ENCODE peak calls at places on chromosomes 13 and 19, in five cellular contexts. J is Panc1, S is endodermal cell, E is body of pancreas, W is fibroblast of pulmonary artery. Z is an unnamed sample.

GRCh38 chr13:44063881-44064280 is 184.2 kb downstream of the LACC1 start:
- DNase-seq in E (no peak), S (no peak), W (no peak), J (no peak), Z (no peak)

GRCh38 chr19:30069535-30070197 is 127.6 kb downstream of the URI1 start:
- DNase-seq in W (no peak), S (peak), E (no peak), J (no peak), Z (no peak)

GRCh38 chr19:4732680-4733114 is 9.1 kb upstream of the DPP9 start:
- DNase-seq in S (peak), E (peak), W (peak), J (peak), Z (peak)

GRCh38 chr19:48053856-48054255 is 10.0 kb upstream of the CABP5 start:
- DNase-seq in E (no peak), W (no peak), S (no peak), J (no peak), Z (no peak)

GRCh38 chr13:73835138-73835721 is 299.0 kb downstream of the KLF12 start:
- DNase-seq in S (no peak), J (no peak), E (no peak), W (peak), Z (no peak)

GRCh38 chr13:113935081-113935511 is 38.8 kb downstream of the C13orf46 start:
- DNase-seq in S (peak), W (no peak), J (no peak), E (peak), Z (no peak)

GRCh38 chr13:30561506-30561905 is 56.2 kb upstream of the USPL1 start:
- DNase-seq in S (no peak), J (no peak), E (no peak), W (no peak), Z (no peak)

GRCh38 chr19:32349724-32350475 is 4.5 kb downstream of the ZNF507 start:
- DNase-seq in J (no peak), E (no peak), W (no peak), S (no peak), Z (no peak)

GRCh38 chr13:33483471-33483870 is 197.9 kb upstream of the STARD13 start:
- DNase-seq in S (no peak), J (no peak), E (no peak), W (no peak), Z (no peak)

GRCh38 chr13:40558656-40559055 is 107.8 kb downstream of the FOXO1 start:
- DNase-seq in J (no peak), S (no peak), E (peak), W (peak), Z (no peak)

GRCh38 chr13:106173346-106173745 is 362.1 kb downstream of the EFNB2 start:
- DNase-seq in S (no peak), E (no peak), J (no peak), W (no peak), Z (no peak)

GRCh38 chr19:49553451-49554271 is 25.9 kb downstream of the RCN3 start:
- DNase-seq in E (peak), J (no peak), S (no peak), W (peak), Z (no peak)

GRCh38 chr13:97116754-97117153 is 105.4 kb upstream of the MBNL2 start:
- DNase-seq in S (peak), E (no peak), W (peak), J (no peak), Z (no peak)

GRCh38 chr13:46010148-46010547 is 42.4 kb downstream of the ZC3H13 start:
- DNase-seq in W (peak), S (peak), E (no peak), J (no peak), Z (no peak)

GRCh38 chr13:76512676-76513277 is 373.4 kb downstream of the KCTD12 start:
- DNase-seq in W (peak), J (no peak), S (no peak), E (no peak), Z (no peak)

GRCh38 chr19:29389495-29389894 is 136.3 kb upstream of the VSTM2B start:
- DNase-seq in S (no peak), J (no peak), E (no peak), W (no peak), Z (no peak)

GRCh38 chr13:92553470-92554114 is 673.0 kb upstream of the GPC6 start:
- DNase-seq in E (no peak), W (no peak), J (no peak), S (no peak), Z (no peak)

GRCh38 chr13:94419304-94419943 is 60.1 kb downstream of the DCT start:
- DNase-seq in S (no peak), E (no peak), W (peak), J (peak), Z (no peak)

GRCh38 chr13:113179374-113180230 is 21.2 kb downstream of the PROZ start:
- DNase-seq in S (peak), J (no peak), W (no peak), E (no peak), Z (no peak)

GRCh38 chr13:97043302-97043701 is 49.0 kb upstream of the OXGR1 start:
- DNase-seq in J (no peak), S (no peak), E (no peak), W (peak), Z (no peak)

GRCh38 chr19:46466536-46467199 is 4.7 kb downstream of the PNMA8A start:
- DNase-seq in J (no peak), W (peak), E (no peak), S (no peak), Z (no peak)

GRCh38 chr19:53076984-53077383 is 26.2 kb downstream of the ZNF160 start:
- DNase-seq in W (peak), E (peak), S (peak), J (no peak), Z (peak)

GRCh38 chr13:79874396-79875360 is 393.7 kb downstream of the NDFIP2 start:
- DNase-seq in E (no peak), W (no peak), J (no peak), S (no peak), Z (no peak)

GRCh38 chr19:13764821-13765394 is 586 bp downstream of the MRI1 start:
- DNase-seq in J (no peak), W (peak), S (peak), E (peak), Z (peak)

GRCh38 chr19:18439910-18440237 is 1.9 kb upstream of the ISYNA1 start:
- DNase-seq in W (no peak), J (no peak), S (no peak), E (no peak), Z (no peak)

GRCh38 chr13:43041368-43041921 is 18.1 kb downstream of the DNAJC15 start:
- DNase-seq in E (no peak), W (no peak), S (no peak), J (no peak), Z (no peak)

GRCh38 chr19:55451522-55452380 is 8.7 kb upstream of the SHISA7 start:
- DNase-seq in J (no peak), W (no peak), S (peak), E (no peak), Z (no peak)

GRCh38 chr13:28864544-28864943 is 44.4 kb downstream of the MTUS2 start:
- DNase-seq in E (no peak), W (no peak), J (no peak), S (no peak), Z (no peak)

GRCh38 chr19:55585658-55586339 is 5.2 kb upstream of the ZNF579 start:
- DNase-seq in J (no peak), S (peak), W (peak), E (peak), Z (peak)

DNA sequence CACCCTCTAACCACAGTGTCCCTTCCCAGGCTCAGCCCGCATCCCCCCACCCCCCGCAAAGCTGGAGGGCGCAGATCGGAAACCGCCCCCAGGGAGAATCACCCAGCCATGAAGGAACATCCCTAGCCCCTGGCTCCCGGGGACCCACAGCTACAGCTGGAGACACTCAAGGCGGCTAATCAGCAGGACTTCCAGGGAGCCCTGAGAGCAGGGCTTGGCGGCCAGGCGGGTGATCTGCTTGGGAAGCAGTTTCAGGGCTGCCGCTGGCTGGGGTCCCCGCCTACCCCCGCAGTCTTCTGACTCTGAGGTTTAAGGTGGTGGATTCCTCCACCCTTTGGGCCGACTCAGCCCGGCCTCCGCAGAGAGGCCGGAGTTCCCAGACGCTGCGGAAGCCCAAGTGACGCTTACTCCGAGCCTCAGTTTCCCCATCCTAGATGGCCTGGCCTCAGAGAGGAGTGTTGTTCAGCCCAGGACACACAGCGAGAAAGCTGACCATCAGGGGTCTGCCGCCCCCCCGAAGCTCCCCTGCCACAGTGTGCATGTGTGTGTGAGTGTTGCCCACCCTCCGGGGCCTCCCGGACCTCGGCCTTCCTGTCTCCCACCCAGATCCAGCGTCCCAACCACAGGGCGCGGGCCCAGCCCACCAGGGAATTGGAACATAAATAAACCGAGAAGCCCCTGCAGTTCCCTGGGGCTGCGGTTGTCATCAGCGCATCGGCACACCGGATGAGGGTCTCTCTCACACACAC is 9.8 kb downstream of the FUT6 start:
- DNase-seq in S (peak), J (no peak), W (no peak), E (no peak), Z (no peak)
- H3K4me3 ChIP-seq in S (no peak), J (no peak), W (no peak), E (no peak), Z (no peak)

GRCh38 chr13:34993470-34993869 is 51.4 kb downstream of the NBEA start:
- DNase-seq in J (no peak), S (no peak), W (peak), E (no peak), Z (no peak)
- TF ChIP-seq CTCF in J (no peak), S (no peak), W (no peak), E (no peak), Z (no peak)

DNA sequence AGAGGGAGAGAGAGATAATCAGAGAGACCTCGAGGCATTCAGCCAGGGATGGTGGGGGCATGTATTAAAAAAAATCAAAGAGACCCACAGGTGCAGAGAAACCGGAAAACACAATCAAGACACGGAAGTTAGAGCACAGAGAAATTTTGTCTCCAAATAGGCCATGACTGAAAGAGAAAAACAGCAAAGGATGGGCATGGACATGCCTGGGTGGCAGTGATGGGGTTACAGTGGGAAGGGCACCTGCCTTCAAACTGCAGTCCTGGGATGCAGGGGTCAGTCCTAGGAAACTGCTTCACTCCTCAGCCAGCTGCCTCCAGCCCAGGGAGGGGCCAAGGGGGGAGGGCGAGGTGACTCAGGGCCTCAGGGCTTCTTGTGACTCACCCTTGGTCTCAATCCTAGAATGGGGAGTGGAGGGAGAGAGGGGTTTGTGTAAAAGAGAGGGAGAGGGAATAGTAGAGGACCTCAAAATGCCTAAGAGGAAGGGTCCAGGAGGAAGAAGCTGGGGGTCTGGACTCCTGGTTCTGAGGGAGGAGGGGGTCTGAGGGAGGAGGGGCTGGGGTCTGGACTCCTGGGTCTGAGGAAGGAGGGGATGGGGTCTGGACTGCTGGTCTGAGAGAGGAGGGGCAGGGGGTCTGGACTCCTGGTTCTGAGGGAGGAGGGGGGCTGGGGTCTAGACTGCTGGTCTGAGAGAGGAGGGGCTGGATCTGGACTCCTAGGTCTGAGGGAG is 3.6 kb upstream of the KCNN4 start:
- DNase-seq in E (peak), J (no peak), S (peak), W (peak), Z (peak)
- H3K4me3 ChIP-seq in E (no peak), J (peak), S (no peak), W (no peak), Z (no peak)

GRCh38 chr13:85650613-85651012 is 148.6 kb downstream of the SLITRK6 start:
- DNase-seq in J (no peak), S (no peak), W (no peak), E (no peak), Z (no peak)

GRCh38 chr13:85651440-85651839 is 147.8 kb downstream of the SLITRK6 start:
- DNase-seq in W (no peak), S (no peak), J (no peak), E (no peak), Z (no peak)

GRCh38 chr13:85654227-85654626 is 145.0 kb downstream of the SLITRK6 start:
- DNase-seq in W (no peak), J (no peak), E (no peak), S (no peak), Z (no peak)

GRCh38 chr13:85653681-85654080 is 145.5 kb downstream of the SLITRK6 start:
- DNase-seq in J (no peak), E (no peak), W (no peak), S (no peak), Z (no peak)

DNA sequence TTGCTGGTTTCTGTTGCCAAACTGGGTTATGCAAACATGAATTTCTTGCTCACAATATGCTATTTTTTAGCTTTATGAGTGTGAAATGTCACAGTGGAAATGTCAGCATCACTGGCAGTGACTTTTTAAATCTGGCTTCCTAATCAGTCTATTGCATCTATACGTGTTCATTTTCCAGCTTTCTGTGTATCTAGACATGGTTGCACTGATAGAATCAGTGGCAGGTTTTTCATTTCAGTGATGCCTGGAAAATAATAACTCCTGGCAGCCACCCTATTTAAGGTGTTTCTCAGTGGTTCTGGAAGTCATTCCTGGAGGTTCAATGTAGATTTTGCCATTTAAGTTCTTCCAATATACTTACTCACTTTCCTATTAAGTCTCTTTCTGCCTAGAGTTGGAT is 146.7 kb downstream of the SLITRK6 start:
- DNase-seq in W (no peak), J (no peak), S (no peak), E (no peak), Z (no peak)
- TF ChIP-seq CTCF in W (no peak), J (no peak), S (no peak), E (no peak), Z (no peak)

DNA sequence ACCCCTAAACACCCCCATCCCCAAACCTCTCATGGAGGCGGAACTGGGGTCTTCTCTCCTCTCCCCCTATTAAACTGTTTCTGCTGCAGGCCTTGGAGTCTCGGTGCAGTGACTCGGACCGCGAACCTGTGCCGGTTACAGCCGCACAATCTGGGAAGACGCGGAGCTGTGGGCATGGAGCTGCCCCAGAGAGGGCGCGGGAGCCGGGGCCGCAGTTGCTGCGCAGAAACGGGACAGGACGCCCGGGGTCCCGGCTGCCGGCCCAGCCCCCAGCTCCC is 450 bp downstream of the ZNF442 start:
- DNase-seq in W (peak), E (peak), J (no peak), S (no peak), Z (peak)
- H3K4me3 ChIP-seq in W (peak), E (peak), J (peak), S (peak), Z (peak)

DNA sequence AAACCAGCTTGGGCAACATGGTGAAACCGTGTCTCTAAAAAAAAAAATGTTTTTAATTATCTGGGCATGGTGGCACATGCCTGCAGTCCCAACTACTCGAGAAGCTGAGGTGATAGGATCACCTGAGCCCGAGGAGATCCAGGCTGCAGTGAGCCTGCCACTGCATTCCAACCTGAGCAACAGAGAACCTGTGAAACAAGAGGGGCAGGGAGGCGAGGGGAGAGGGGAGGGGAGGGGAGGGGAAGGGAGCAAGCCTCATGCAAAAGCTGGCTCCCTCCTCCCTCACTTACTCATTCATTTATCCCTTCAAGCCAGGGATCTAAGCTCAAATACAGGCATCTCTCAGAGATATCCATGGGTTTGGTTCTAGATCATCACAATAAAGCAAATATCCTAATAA is 8.9 kb downstream of the ATP7B start:
- DNase-seq in S (peak), J (no peak), W (no peak), E (no peak), Z (no peak)
- TF ChIP-seq CTCF in S (no peak), J (no peak), W (no peak), E (no peak), Z (no peak)

GRCh38 chr13:27261376-27261775 is 9.3 kb upstream of the RASL11A start:
- DNase-seq in E (no peak), S (no peak), W (no peak), J (no peak), Z (no peak)

GRCh38 chr13:27264648-27265047 is 6.0 kb upstream of the RASL11A start:
- DNase-seq in J (no peak), S (no peak), E (no peak), W (no peak), Z (no peak)

GRCh38 chr13:27264181-27264580 is 6.4 kb upstream of the RASL11A start:
- DNase-seq in J (no peak), S (no peak), W (peak), E (peak), Z (no peak)

GRCh38 chr13:27262546-27262945 is 8.1 kb upstream of the RASL11A start:
- DNase-seq in W (no peak), S (no peak), E (no peak), J (no peak), Z (no peak)

DNA sequence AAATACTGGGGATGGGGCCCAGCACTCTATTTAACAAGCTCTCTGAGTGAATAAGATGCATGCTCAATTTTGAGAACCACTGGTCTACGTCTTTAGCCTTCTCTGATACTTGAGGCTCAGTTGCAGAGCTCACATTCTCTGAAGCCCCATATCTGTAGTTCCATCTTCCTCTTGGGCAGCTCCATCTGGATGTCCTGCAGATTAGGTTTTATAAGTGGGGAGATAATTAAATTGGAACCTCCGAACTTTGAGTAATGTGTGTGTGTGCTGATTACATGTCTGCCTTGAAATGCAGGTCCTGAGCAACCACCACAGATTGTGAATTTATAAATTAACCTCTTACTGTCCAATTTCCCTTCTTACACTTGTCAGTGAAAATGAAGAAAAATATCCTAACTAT is 7.2 kb upstream of the RASL11A start:
- DNase-seq in E (no peak), S (no peak), J (no peak), W (no peak), Z (no peak)
- H3K4me3 ChIP-seq in E (no peak), S (no peak), J (no peak), W (no peak), Z (no peak)

GRCh38 chr13:87355451-87355850 is 315.7 kb upstream of the SLITRK5 start:
- DNase-seq in J (no peak), S (no peak), E (no peak), W (no peak), Z (no peak)

GRCh38 chr13:87356314-87356713 is 314.9 kb upstream of the SLITRK5 start:
- DNase-seq in S (no peak), E (no peak), J (no peak), W (no peak), Z (no peak)

GRCh38 chr13:87361216-87361615 is 310.0 kb upstream of the SLITRK5 start:
- DNase-seq in E (no peak), J (no peak), W (no peak), S (no peak), Z (no peak)
- TF ChIP-seq CTCF in E (no peak), J (no peak), W (no peak), S (no peak), Z (no peak)

GRCh38 chr13:98978280-98978679 is 416 bp upstream of the DOCK9 start:
- DNase-seq in W (peak), E (no peak), J (peak), S (no peak), Z (no peak)

GRCh38 chr13:98976941-98977340 is 923 bp downstream of the DOCK9 start:
- DNase-seq in S (no peak), J (no peak), E (no peak), W (peak), Z (no peak)

GRCh38 chr13:98975822-98976261 is 2.0 kb downstream of the DOCK9 start:
- DNase-seq in J (no peak), E (no peak), S (peak), W (peak), Z (no peak)

GRCh38 chr13:98977568-98978270 is at the start of gene DOCK9:
- DNase-seq in S (peak), W (peak), J (no peak), E (peak), Z (peak)

GRCh38 chr13:98976338-98976737 is 1.5 kb downstream of the DOCK9 start:
- DNase-seq in S (no peak), E (no peak), W (peak), J (no peak), Z (no peak)
- H3K4me3 ChIP-seq in S (peak), E (no peak), W (peak), J (no peak), Z (no peak)

Z was measured in adrenal gland.